ENCODE peak calls at places on chromosomes 1 and 21, in four cellular contexts. B is hepatocyte, H is BJ, L is brain microvascular endothelial cell. V is an unnamed sample. For H3K36me3 and H3K27me3, the result is how much of the 10 kb centered on the place peaks cover.

GRCh38 chr1:181910905-181911304 is 150.6 kb downstream of the ZNF648 start:
- DNase-seq in H (no peak), L (no peak), B (no peak), V (no peak)

GRCh38 chr1:52904590-52905375 is 16.8 kb downstream of the ECHDC2 start:
- DNase-seq in H (no peak), B (no peak), L (peak), V (no peak)

GRCh38 chr1:173122344-173122880 is 71.7 kb upstream of the TNFSF18 start:
- DNase-seq in B (peak), L (no peak), H (no peak), V (no peak)

GRCh38 chr1:3062616-3063378 is 6.2 kb upstream of the PRDM16 start:
- DNase-seq in L (no peak), B (no peak), H (no peak), V (no peak)

GRCh38 chr1:231035799-231036198 is 4.3 kb downstream of the FAM89A start:
- DNase-seq in L (no peak), B (no peak), H (no peak), V (no peak)

GRCh38 chr21:15255359-15256157 is 190.8 kb upstream of the NRIP1 start:
- DNase-seq in H (no peak), B (no peak), L (no peak), V (peak)

GRCh38 chr1:88780485-88780884 is 96.4 kb downstream of the PKN2 start:
- DNase-seq in B (no peak), L (no peak), H (no peak), V (no peak)

GRCh38 chr1:20124451-20125057 is 5.2 kb upstream of the PLA2G2D start:
- DNase-seq in L (peak), B (peak), H (no peak), V (peak)

GRCh38 chr1:231807498-231807897 is 180.9 kb downstream of the DISC1 start:
- DNase-seq in L (no peak), H (no peak), B (no peak), V (no peak)

GRCh38 chr1:215794151-215794550 is 227.0 kb downstream of the KCTD3 start:
- DNase-seq in L (no peak), B (no peak), H (no peak), V (no peak)

GRCh38 chr1:86156571-86157455 is at the start of gene COL24A1:
- DNase-seq in B (peak), H (no peak), L (peak), V (peak)

GRCh38 chr1:213457097-213457680 is 406.1 kb downstream of the RPS6KC1 start:
- DNase-seq in H (no peak), B (no peak), L (no peak), V (no peak)

GRCh38 chr1:237671262-237671661 is 219.5 kb downstream of the ZP4 start:
- DNase-seq in L (no peak), H (no peak), B (no peak), V (no peak)

GRCh38 chr1:248421384-248421783 is 18.5 kb downstream of the OR2T1 start:
- DNase-seq in B (no peak), L (no peak), H (no peak), V (no peak)

GRCh38 chr21:45539046-45539795 is 3.0 kb downstream of the SLC19A1 start:
- DNase-seq in B (no peak), H (no peak), L (no peak), V (no peak)

GRCh38 chr1:30903343-30904034 is 5.1 kb downstream of the SDC3 start:
- DNase-seq in L (no peak), H (no peak), B (no peak), V (no peak)

GRCh38 chr1:54803761-54804470 is 2.8 kb upstream of the TTC22 start:
- DNase-seq in L (no peak), B (no peak), H (no peak), V (no peak)

GRCh38 chr1:178659789-178660208 is 65.2 kb upstream of the RALGPS2 start:
- DNase-seq in H (no peak), L (no peak), B (no peak), V (no peak)

GRCh38 chr21:15732290-15732995 is 2.7 kb downstream of the USP25 start:
- DNase-seq in H (no peak), L (no peak), B (peak), V (peak)

GRCh38 chr1:7267493-7267892 is 482.2 kb downstream of the CAMTA1 start:
- DNase-seq in L (peak), H (no peak), B (peak), V (peak)

GRCh38 chr1:230140221-230141001 is 73.4 kb downstream of the GALNT2 start:
- DNase-seq in H (no peak), L (peak), B (no peak), V (no peak)

GRCh38 chr1:6869002-6869380 is 83.7 kb downstream of the CAMTA1 start:
- DNase-seq in H (no peak), B (no peak), L (no peak), V (no peak)

GRCh38 chr1:204451352-204452124 is 39.9 kb upstream of the PPP1R15B start:
- DNase-seq in L (no peak), B (no peak), H (no peak), V (no peak)

GRCh38 chr1:48649880-48650279 is 126.8 kb downstream of the BEND5 start:
- DNase-seq in B (peak), H (no peak), L (no peak), V (no peak)

GRCh38 chr1:185568155-185569123 is 165.8 kb upstream of the HMCN1 start:
- DNase-seq in B (no peak), L (no peak), H (no peak), V (peak)

GRCh38 chr1:49016030-49016991 is 239.6 kb upstream of the BEND5 start:
- DNase-seq in B (no peak), H (no peak), L (no peak), V (no peak)

GRCh38 chr1:198948895-198949659 is 310.2 kb downstream of the PTPRC start:
- DNase-seq in B (no peak), L (no peak), H (no peak), V (no peak)

GRCh38 chr1:32716312-32717126 is 13.9 kb upstream of the SYNC start:
- DNase-seq in H (no peak), B (peak), L (no peak), V (peak)

GRCh38 chr21:17829472-17829871 is 10.3 kb upstream of the C21orf91 start:
- DNase-seq in H (peak), L (peak), B (no peak), V (peak)

GRCh38 chr1:21149862-21150432 is 26.8 kb downstream of the EIF4G3 start:
- DNase-seq in L (peak), B (peak), H (peak), V (peak)

GRCh38 chr1:34199927-34200326 is 23.2 kb downstream of the C1orf94 start:
- DNase-seq in H (peak), B (peak), L (no peak), V (peak)

DNA sequence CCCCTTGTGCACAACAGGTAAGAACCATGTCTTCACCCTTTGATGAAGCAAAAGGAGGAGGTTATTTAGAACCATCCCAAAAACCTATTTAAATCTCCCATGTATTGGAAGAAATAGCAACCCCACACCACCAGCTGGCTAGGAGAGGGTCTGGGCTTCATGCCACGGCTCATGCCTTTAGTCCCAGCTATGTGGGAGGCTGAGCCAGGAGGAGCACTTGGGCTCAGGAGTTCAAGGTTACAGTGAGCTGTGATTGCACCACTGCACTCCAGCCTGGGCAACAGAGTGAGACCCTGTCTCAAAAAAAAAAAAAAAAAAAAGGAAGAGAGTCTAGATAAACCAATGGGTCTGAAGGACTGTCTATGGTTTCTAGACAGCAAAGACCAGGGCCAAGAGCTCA is 197.9 kb upstream of the COA6 start:
- DNase-seq in L (no peak), B (no peak), H (no peak), V (no peak)
- H3K36me3 ChIP-seq in L (under half), B (under half), H (under half), V (under half)

GRCh38 chr1:43152866-43153265 is 19.2 kb downstream of the EBNA1BP2 start:
- DNase-seq in B (no peak), H (no peak), L (no peak), V (peak)

GRCh38 chr1:43156026-43156425 is 16.1 kb downstream of the EBNA1BP2 start:
- DNase-seq in L (no peak), B (no peak), H (no peak), V (no peak)

GRCh38 chr1:43147625-43148319 is 24.3 kb downstream of the EBNA1BP2 start:
- DNase-seq in H (peak), L (peak), B (peak), V (peak)

GRCh38 chr1:43149889-43150288 is 22.2 kb downstream of the EBNA1BP2 start:
- DNase-seq in H (no peak), B (no peak), L (no peak), V (no peak)

GRCh38 chr1:43153443-43153842 is 18.6 kb downstream of the EBNA1BP2 start:
- DNase-seq in L (no peak), B (no peak), H (no peak), V (no peak)
- H3K27me3 ChIP-seq in L (under half), B (under half), H (under half), V (under half)

DNA sequence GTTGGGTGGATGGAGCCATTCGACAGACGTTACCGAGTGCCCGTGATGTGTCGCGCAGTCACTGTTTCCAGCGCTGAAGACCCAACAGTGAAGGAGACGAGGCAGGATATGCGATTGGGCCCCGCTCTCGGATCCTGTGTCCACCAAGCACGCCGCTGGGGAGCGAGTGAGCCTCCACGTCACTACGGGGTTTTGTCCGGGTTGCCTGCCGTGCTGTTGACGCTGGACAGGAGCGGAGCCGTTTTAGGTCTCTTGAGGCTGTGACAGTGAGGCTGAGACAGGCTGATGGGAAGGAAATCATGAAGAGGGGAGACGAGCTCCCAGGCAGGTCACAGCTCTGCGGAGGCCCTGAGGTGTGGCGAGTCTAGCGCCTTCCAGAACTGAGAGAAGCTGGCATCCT is 196.2 kb upstream of the TMEM51 start:
- DNase-seq in B (no peak), L (no peak), H (no peak), V (no peak)
- TF ChIP-seq CTCF in B (no peak), L (no peak), H (no peak), V (no peak)

DNA sequence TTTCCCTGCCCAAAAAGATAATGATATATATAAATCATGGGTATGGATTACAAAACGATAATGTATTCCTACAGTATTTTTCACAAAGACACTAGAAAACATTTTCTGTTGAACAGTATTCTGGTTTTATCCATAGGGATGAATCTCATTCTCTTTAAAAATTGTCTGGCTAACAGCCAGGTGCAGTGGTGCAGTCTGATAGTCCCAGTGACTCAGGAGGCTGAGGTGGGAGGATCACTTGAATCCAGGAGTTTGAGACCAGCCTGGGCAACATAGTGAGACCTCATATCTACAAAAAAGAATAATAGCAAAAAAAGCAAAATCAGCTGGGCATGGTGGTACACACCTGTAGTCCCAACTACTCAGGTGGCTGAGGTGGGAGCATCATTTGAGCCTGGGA is 23.3 kb downstream of the PIP5K1A start:
- DNase-seq in L (no peak), H (no peak), B (no peak), V (no peak)
- H3K36me3 ChIP-seq in L (under half), H (under half), B (under half), V (under half)

GRCh38 chr21:27393726-27394125 is 426.8 kb upstream of the ADAMTS5 start:
- DNase-seq in B (no peak), H (no peak), L (no peak), V (no peak)
- H3K27me3 ChIP-seq in B (under half), H (under half), L (under half), V (under half)

GRCh38 chr1:179953974-179954493 is 576 bp upstream of the CEP350 start:
- DNase-seq in H (no peak), L (peak), B (peak), V (peak)
- TF ChIP-seq CTCF in H (peak), L (peak), B (no peak), V (peak)

GRCh38 chr1:234315091-234315541 is 58.1 kb upstream of the COA6 start:
- DNase-seq in H (no peak), B (no peak), L (no peak), V (peak)
- H3K36me3 ChIP-seq in H (under half), B (under half), L (under half), V (under half)

V was measured in bronchial epithelial cell.